ENCODE peak calls at places on chromosomes 3 and 15, in seven cellular contexts. N is A172, U is neuronal stem cell, T is A549, F is T-helper 9 cell, K is LoVo, M is T-helper 17 cell. Y is an unnamed sample.

GRCh38 chr15:98581715-98582114 is 66.6 kb upstream of the IGF1R start:
- DNase-seq in N (no peak), U (no peak), T (no peak), F (no peak), K (no peak), M (no peak), Y (no peak)

GRCh38 chr15:63277893-63278505 is 594 bp downstream of the APH1B start:
- DNase-seq in N (no peak), U (no peak), T (peak; percentile 15), F (no peak), K (no peak), M (no peak), Y (no peak)

GRCh38 chr3:145650170-145650569 is 510.8 kb downstream of the PLOD2 start:
- DNase-seq in N (no peak), U (no peak), T (no peak), F (no peak), K (no peak), M (no peak), Y (no peak)

GRCh38 chr3:18007980-18008379 is 265.5 kb upstream of the TBC1D5 start:
- DNase-seq in N (peak; percentile 58), U (no peak), T (no peak), F (no peak), K (no peak), M (no peak), Y (peak; percentile 82)

GRCh38 chr15:80999623-81000036 is 1.1 kb upstream of the TLNRD1 start:
- DNase-seq in N (no peak), U (no peak), T (no peak), F (peak; percentile 35), K (peak; percentile 80), M (peak; percentile 51), Y (no peak)

GRCh38 chr3:141482250-141482937 is 4.4 kb upstream of the RASA2 start:
- DNase-seq in N (peak; percentile 91), U (no peak), T (peak; percentile 87), F (no peak), K (peak; percentile 28), M (no peak), Y (peak; percentile 57)

GRCh38 chr15:94671845-94672524 is 440.6 kb downstream of the MCTP2 start:
- DNase-seq in N (no peak), U (peak; percentile 42), T (peak; percentile 9), F (no peak), K (no peak), M (no peak), Y (no peak)

GRCh38 chr15:51356147-51356546 is 14.7 kb downstream of the GLDN start:
- DNase-seq in N (no peak), U (no peak), T (no peak), F (no peak), K (no peak), M (no peak), Y (no peak)

GRCh38 chr3:36362216-36362615 is 18.1 kb upstream of the STAC start:
- DNase-seq in N (peak; percentile 21), U (no peak), T (no peak), F (no peak), K (no peak), M (no peak), Y (peak; percentile 55)

GRCh38 chr15:89496155-89497098 is at the start of gene RHCG:
- DNase-seq in N (no peak), U (peak; percentile 29), T (peak; percentile 94), F (no peak), K (peak; percentile 66), M (no peak), Y (no peak)

GRCh38 chr15:40893019-40893723 is 1.1 kb upstream of the VPS18 start:
- DNase-seq in N (no peak), U (no peak), T (no peak), F (no peak), K (no peak), M (no peak), Y (no peak)

GRCh38 chr15:89673162-89673506 is 6.0 kb downstream of the PLIN1 start:
- DNase-seq in N (no peak), U (peak; percentile 65), T (peak; percentile 64), F (no peak), K (no peak), M (no peak), Y (no peak)

GRCh38 chr15:90075420-90076289 is 26.6 kb downstream of the IDH2 start:
- DNase-seq in N (no peak), U (no peak), T (no peak), F (no peak), K (no peak), M (no peak), Y (no peak)

GRCh38 chr15:78561490-78561889 is 3.8 kb upstream of the CHRNA5 start:
- DNase-seq in N (no peak), U (no peak), T (no peak), F (no peak), K (no peak), M (no peak), Y (no peak)

GRCh38 chr3:178096955-178097354 is 439.3 kb upstream of the KCNMB2 start:
- DNase-seq in N (no peak), U (no peak), T (no peak), F (no peak), K (no peak), M (no peak), Y (no peak)

GRCh38 chr15:58545307-58546065 is 113.7 kb downstream of the LIPC start:
- DNase-seq in N (peak; percentile 19), U (no peak), T (no peak), F (no peak), K (no peak), M (no peak), Y (no peak)

GRCh38 chr15:72284781-72285180 is 12.4 kb upstream of the PARP6 start:
- DNase-seq in N (peak; percentile 12), U (no peak), T (no peak), F (no peak), K (no peak), M (no peak), Y (peak; percentile 41)

GRCh38 chr15:83108266-83109219 is 1.1 kb downstream of the TM6SF1 start:
- DNase-seq in N (no peak), U (no peak), T (peak; percentile 47), F (no peak), K (no peak), M (no peak), Y (peak; percentile 48)

GRCh38 chr3:1613962-1614361 is 484.7 kb upstream of the CNTN4 start:
- DNase-seq in N (no peak), U (no peak), T (no peak), F (no peak), K (no peak), M (no peak), Y (no peak)

GRCh38 chr3:193702967-193703366 is 110.0 kb downstream of the OPA1 start:
- DNase-seq in N (no peak), U (no peak), T (no peak), F (no peak), K (no peak), M (no peak), Y (no peak)

GRCh38 chr3:59142581-59142980 is 92.8 kb upstream of the CFAP20DC start:
- DNase-seq in N (peak; percentile 34), U (no peak), T (no peak), F (no peak), K (no peak), M (no peak), Y (no peak)

GRCh38 chr3:146128179-146128578 is 32.8 kb downstream of the PLOD2 start:
- DNase-seq in N (no peak), U (no peak), T (no peak), F (no peak), K (no peak), M (no peak), Y (no peak)

GRCh38 chr3:46098319-46098761 is 71.1 kb upstream of the XCR1 start:
- DNase-seq in N (no peak), U (no peak), T (no peak), F (no peak), K (no peak), M (no peak), Y (peak; percentile 60)

GRCh38 chr3:161987933-161988332 is 491.3 kb downstream of the OTOL1 start:
- DNase-seq in N (no peak), U (no peak), T (no peak), F (no peak), K (no peak), M (no peak), Y (no peak)

Y was measured in NCI-H226.